ENCODE peak calls at places on chromosome 13, in five cellular contexts. One of them, this sample, is unnamed.

GRCh38 chr13:114049026-114049425 is 75.2 kb upstream of the C13orf46 start:
- DNase-seq in H9: no peak
- DNase-seq in kidney epithelial cell: no peak
- DNase-seq in choroid plexus epithelial cell: no peak
- DNase-seq in transverse colon: peak; percentile 84
- DNase-seq in this sample: no peak

GRCh38 chr13:32427852-32428580 is at the start of gene N4BP2L1:
- DNase-seq in kidney epithelial cell: no peak
- DNase-seq in choroid plexus epithelial cell: peak; percentile 44
- DNase-seq in transverse colon: peak; percentile 85
- DNase-seq in H9: peak; percentile 69
- DNase-seq in this sample: no peak

GRCh38 chr13:96958286-96958891 is 35.9 kb downstream of the OXGR1 start:
- DNase-seq in H9: no peak
- DNase-seq in transverse colon: no peak
- DNase-seq in choroid plexus epithelial cell: peak; percentile 61
- DNase-seq in kidney epithelial cell: peak; percentile 9
- DNase-seq in this sample: no peak

GRCh38 chr13:21625366-21625765 is 21.4 kb upstream of the MICU2 start:
- DNase-seq in kidney epithelial cell: no peak
- DNase-seq in H9: no peak
- DNase-seq in transverse colon: peak; percentile 19
- DNase-seq in choroid plexus epithelial cell: peak; percentile 55
- DNase-seq in this sample: no peak

GRCh38 chr13:40514797-40515196 is 151.6 kb downstream of the FOXO1 start:
- DNase-seq in kidney epithelial cell: no peak
- DNase-seq in H9: no peak
- DNase-seq in transverse colon: no peak
- DNase-seq in choroid plexus epithelial cell: no peak
- DNase-seq in this sample: no peak

GRCh38 chr13:73556902-73557301 is 498.1 kb downstream of the KLF5 start:
- DNase-seq in kidney epithelial cell: peak; percentile 1
- DNase-seq in H9: no peak
- DNase-seq in transverse colon: no peak
- DNase-seq in choroid plexus epithelial cell: no peak
- DNase-seq in this sample: no peak

GRCh38 chr13:30923423-30923822 is 9.0 kb upstream of the TEX26 start:
- DNase-seq in choroid plexus epithelial cell: no peak
- DNase-seq in kidney epithelial cell: no peak
- DNase-seq in transverse colon: no peak
- DNase-seq in H9: no peak
- DNase-seq in this sample: no peak

GRCh38 chr13:24649685-24650038 is 30.5 kb upstream of the ATP12A start:
- DNase-seq in transverse colon: no peak
- DNase-seq in H9: no peak
- DNase-seq in choroid plexus epithelial cell: no peak
- DNase-seq in kidney epithelial cell: no peak
- DNase-seq in this sample: no peak

GRCh38 chr13:50809133-50810090 is 34.1 kb downstream of the DLEU7 start:
- DNase-seq in choroid plexus epithelial cell: no peak
- DNase-seq in kidney epithelial cell: no peak
- DNase-seq in H9: no peak
- DNase-seq in transverse colon: no peak
- DNase-seq in this sample: no peak

DNA sequence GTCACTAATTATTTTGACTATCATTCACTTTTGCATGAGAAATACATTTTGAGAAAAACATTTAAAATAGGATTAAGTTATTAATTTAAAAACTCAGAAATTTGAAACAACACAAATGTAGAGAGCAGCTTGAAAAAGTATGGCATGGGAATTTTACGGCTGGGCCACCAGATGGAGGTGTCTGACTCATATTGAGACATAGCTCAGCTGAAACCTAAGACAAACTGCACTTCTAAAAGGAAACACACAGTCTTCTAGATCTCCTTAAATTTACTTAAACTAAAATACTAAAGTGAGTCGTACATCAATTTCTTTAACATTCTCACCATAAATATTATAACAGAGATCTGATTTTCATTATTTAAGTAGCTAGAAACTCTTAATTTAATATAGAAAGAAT is 41.9 kb upstream of the POSTN start:
- DNase-seq in choroid plexus epithelial cell: peak; percentile 94
- DNase-seq in H9: no peak
- DNase-seq in kidney epithelial cell: peak; percentile 32
- DNase-seq in transverse colon: no peak
- DNase-seq in this sample: no peak
- TF ChIP-seq CTCF in choroid plexus epithelial cell: peak; percentile 83
- TF ChIP-seq CTCF in H9: peak; percentile 70
- TF ChIP-seq CTCF in kidney epithelial cell: peak; percentile 58
- TF ChIP-seq CTCF in transverse colon: peak; percentile 19
- TF ChIP-seq CTCF in this sample: peak; percentile 86

GRCh38 chr13:112895521-112896465 is 73.2 kb upstream of the MCF2L start:
- DNase-seq in kidney epithelial cell: no peak
- DNase-seq in choroid plexus epithelial cell: no peak
- DNase-seq in transverse colon: no peak
- DNase-seq in H9: no peak
- DNase-seq in this sample: no peak

GRCh38 chr13:112892759-112893569 is 76.0 kb upstream of the MCF2L start:
- DNase-seq in H9: no peak
- DNase-seq in transverse colon: peak; percentile 52
- DNase-seq in kidney epithelial cell: peak; percentile 65
- DNase-seq in choroid plexus epithelial cell: no peak
- DNase-seq in this sample: no peak

GRCh38 chr13:112894423-112894672 is 74.7 kb upstream of the MCF2L start:
- DNase-seq in kidney epithelial cell: no peak
- DNase-seq in transverse colon: no peak
- DNase-seq in H9: no peak
- DNase-seq in choroid plexus epithelial cell: no peak
- DNase-seq in this sample: no peak

GRCh38 chr13:112894673-112895481 is 74.1 kb upstream of the MCF2L start:
- DNase-seq in choroid plexus epithelial cell: no peak
- DNase-seq in H9: peak; percentile 87
- DNase-seq in kidney epithelial cell: no peak
- DNase-seq in transverse colon: no peak
- DNase-seq in this sample: no peak

DNA sequence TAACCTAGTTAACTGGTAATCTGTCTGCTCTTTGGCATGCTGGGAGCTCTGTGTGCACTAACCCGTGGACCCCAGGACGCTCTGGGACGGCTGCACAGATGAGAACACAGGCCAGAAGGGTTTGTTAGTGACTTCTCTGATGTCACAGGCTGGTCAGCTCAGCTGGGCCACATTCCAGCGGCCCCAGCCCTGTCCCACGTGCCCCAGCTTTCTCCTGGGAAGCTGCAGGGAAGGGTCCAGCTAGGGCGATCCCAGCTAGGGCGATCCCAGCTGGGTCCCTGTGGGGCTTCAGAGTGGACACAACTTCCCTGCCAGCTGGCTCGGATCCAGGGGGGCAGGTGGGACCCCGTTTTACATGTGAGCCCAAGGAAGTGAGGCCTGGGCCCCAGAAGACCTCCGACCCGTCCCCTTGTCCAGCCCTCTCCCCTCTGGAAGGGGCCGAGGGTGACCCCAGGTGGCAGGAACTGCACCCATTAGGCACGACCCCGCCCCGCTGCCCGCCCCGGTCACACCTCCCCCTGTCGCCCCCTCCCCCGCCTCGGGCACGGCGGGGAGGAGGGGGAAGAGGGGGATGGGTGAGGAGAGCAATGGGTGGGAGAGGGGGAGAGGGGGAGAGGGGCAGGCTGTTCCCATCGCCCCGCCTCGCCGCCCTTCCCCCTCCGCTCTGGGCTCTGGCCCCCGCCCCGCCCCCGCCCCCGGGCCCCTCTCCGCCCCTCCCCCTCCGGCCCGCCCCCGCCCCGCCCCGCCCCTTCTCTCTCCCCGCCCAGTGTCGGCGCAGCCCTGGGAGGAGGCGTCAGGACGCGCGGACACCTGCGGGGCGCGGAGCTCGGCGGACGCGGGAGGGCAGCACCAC is 75.2 kb upstream of the MCF2L start:
- DNase-seq in transverse colon: peak; percentile 64
- DNase-seq in H9: peak; percentile 88
- DNase-seq in choroid plexus epithelial cell: peak; percentile 27
- DNase-seq in kidney epithelial cell: peak; percentile 53
- DNase-seq in this sample: no peak
- TF ChIP-seq CTCF in transverse colon: no peak
- TF ChIP-seq CTCF in H9: peak; percentile 14
- TF ChIP-seq CTCF in choroid plexus epithelial cell: no peak
- TF ChIP-seq CTCF in kidney epithelial cell: no peak
- TF ChIP-seq CTCF in this sample: no peak

DNA sequence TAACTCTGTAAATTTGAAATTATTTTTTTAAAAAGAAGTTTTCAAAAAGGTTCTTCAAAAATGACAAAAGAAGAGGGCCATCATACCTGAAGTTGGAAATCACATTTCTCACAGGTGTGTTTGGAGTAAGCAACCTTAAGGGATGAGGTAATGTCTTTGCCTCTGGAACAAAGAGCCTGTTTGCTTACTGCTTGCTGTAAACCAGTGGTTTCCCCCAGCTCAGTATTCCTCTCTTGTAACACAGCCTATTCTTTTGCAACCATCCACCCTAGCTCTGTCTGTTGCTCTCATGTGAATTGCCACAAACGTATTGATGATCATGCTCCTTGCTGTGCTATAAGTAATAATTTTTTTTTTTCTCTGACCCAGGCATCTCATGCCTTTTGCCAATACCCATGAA is 38.1 kb downstream of the UCHL3 start:
- DNase-seq in kidney epithelial cell: no peak
- DNase-seq in H9: peak; percentile 32
- DNase-seq in transverse colon: no peak
- DNase-seq in choroid plexus epithelial cell: peak; percentile 13
- DNase-seq in this sample: no peak
- TF ChIP-seq CTCF in kidney epithelial cell: no peak
- TF ChIP-seq CTCF in H9: no peak
- TF ChIP-seq CTCF in transverse colon: no peak
- TF ChIP-seq CTCF in choroid plexus epithelial cell: no peak
- TF ChIP-seq CTCF in this sample: no peak

GRCh38 chr13:27665333-27665732 is 43.6 kb downstream of the POLR1D start:
- DNase-seq in choroid plexus epithelial cell: peak; percentile 28
- DNase-seq in kidney epithelial cell: no peak
- DNase-seq in transverse colon: no peak
- DNase-seq in H9: no peak
- DNase-seq in this sample: no peak
- TF ChIP-seq CTCF in choroid plexus epithelial cell: peak; percentile 48
- TF ChIP-seq CTCF in kidney epithelial cell: peak; percentile 7
- TF ChIP-seq CTCF in transverse colon: no peak
- TF ChIP-seq CTCF in H9: peak; percentile 55
- TF ChIP-seq CTCF in this sample: peak; percentile 22